ENCODE peak calls at places on chromosomes 16 and 17, in seven cellular contexts. G is esophagus muscularis mucosa; V is mucosa of descending colon; E is GM23248; N is lower lobe of right lung; A is cardiac muscle cell; Q is CD4-positive, alpha-beta memory T cell. Y is an unnamed sample.

GRCh38 chr16:14015948-14016347 is 55.2 kb upstream of the MRTFB start:
- DNase-seq in G (no peak), V (no peak), E (peak), N (peak), A (peak), Q (no peak), Y (no peak)

GRCh38 chr17:55341432-55341831 is 76.7 kb downstream of the HLF start:
- DNase-seq in G (no peak), V (no peak), E (peak), N (no peak), A (peak), Q (no peak), Y (no peak)

GRCh38 chr16:55125818-55126385 is 195.2 kb downstream of the IRX5 start:
- DNase-seq in G (no peak), V (no peak), E (no peak), N (no peak), A (no peak), Q (no peak), Y (no peak)

GRCh38 chr17:1516403-1517161 is at the start of gene INPP5K:
- DNase-seq in G (peak), V (peak), E (peak), N (peak), A (peak), Q (peak), Y (peak)

GRCh38 chr16:55367796-55368195 is 43.8 kb downstream of the IRX6 start:
- DNase-seq in G (no peak), V (no peak), E (peak), N (no peak), A (peak), Q (no peak), Y (no peak)

GRCh38 chr16:89729293-89729692 is 8.0 kb downstream of the ZNF276 start:
- DNase-seq in G (no peak), V (no peak), E (no peak), N (no peak), A (no peak), Q (no peak), Y (no peak)

GRCh38 chr17:66946251-66946650 is 18.3 kb upstream of the CACNG4 start:
- DNase-seq in G (no peak), V (no peak), E (no peak), N (no peak), A (no peak), Q (no peak), Y (no peak)

GRCh38 chr17:50444841-50445715 is 19.1 kb downstream of the ACSF2 start:
- DNase-seq in G (no peak), V (no peak), E (no peak), N (no peak), A (no peak), Q (no peak), Y (no peak)

GRCh38 chr16:65235339-65236177 is 113.7 kb upstream of the CDH11 start:
- DNase-seq in G (no peak), V (no peak), E (no peak), N (no peak), A (no peak), Q (no peak), Y (no peak)

GRCh38 chr16:82192665-82193064 is 22.6 kb upstream of the MPHOSPH6 start:
- DNase-seq in G (no peak), V (no peak), E (peak), N (no peak), A (peak), Q (peak), Y (no peak)

GRCh38 chr16:19698480-19699465 is 19.3 kb downstream of the KNOP1 start:
- DNase-seq in G (no peak), V (no peak), E (peak), N (no peak), A (peak), Q (no peak), Y (no peak)

DNA sequence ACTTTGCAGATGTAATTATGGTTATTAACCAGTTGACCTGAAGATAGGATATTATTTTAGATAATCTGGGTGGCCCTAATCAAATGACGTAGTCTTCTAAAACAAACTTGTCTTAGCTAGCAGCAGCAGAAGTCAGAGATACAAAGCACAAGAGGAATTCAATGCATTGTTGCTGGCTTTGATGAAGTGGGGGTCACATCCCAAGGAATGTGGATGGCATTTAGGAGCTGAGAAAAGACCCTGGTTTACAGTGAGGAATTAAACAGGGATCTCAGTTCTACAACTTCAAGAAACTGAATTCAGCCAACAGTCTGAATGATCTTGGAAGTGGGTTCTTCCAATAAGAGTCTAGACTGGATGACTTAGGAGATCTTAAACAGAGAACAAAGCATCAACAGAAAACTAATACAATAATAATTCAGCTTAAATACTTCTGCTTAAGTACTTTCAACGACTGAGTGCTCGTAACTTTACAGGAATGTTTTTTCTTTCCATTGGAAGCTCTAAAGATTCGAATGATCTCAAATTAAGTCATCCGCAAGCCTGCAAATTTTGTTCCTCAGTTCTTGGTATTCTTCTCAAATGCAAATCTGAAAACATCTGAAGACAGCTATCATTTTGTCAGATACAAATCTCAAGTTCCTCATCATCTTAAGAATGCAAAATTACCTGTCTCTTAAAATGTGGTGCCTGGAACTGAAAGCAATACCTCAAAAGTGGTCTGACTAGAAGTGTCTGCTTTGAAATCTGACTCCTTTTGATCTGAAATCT is 3.3 kb downstream of the C16orf46 start:
- DNase-seq in G (no peak), V (no peak), E (no peak), N (no peak), A (no peak), Q (no peak), Y (no peak)
- H3K4me3 ChIP-seq in G (no peak), V (no peak), E (no peak), N (no peak), A (no peak), Q (no peak), Y (no peak)

DNA sequence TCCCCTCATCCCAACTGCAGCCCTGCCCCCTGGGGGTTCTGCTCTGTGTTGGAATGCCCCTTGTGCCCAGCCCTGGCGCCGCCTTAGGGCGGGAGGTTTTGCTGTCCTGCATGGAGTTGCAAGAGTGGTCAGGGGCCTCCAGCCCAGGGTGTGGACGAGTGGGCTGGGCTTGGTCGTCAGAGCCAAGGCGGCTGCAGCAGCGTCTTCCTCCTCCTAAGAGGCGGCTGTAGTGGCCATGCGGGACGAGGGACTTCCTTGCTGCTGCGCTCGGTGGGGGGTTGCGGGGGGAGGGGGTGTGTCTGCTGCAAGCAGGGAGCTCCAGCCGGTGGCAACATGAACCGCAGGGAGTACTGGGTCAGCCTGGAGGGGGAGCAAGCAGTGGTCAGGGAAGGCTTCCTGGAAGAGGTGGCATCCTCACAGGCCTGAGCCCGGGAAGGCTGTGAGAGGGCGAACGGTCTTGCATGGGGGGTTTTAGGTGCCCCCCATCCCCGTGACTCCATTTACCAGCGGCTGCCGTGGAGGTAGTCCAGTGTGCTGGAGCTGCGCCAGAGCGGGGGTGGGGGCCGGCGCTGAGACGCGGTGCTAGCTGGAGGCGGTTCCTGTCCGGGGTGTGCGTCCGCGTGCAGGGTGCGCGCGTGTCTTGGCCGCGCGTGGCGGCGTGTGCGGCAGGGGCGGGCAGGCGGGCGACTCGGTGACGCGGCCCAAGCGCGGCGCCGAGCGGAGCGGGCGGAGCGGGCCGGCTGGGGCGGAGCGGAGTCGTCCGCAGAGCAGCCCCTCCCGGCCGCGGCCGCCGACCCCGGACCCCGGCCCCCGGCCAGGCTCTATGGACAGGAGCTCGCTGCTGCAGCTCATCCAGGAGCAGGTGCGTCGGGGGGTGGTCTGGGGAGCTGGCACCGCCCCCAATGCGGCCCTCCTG is at the start of gene RHBDL1:
- DNase-seq in G (no peak), V (no peak), E (peak), N (peak), A (peak), Q (no peak), Y (no peak)
- H3K4me3 ChIP-seq in G (peak), V (no peak), E (peak), N (peak), A (peak), Q (no peak), Y (peak)

DNA sequence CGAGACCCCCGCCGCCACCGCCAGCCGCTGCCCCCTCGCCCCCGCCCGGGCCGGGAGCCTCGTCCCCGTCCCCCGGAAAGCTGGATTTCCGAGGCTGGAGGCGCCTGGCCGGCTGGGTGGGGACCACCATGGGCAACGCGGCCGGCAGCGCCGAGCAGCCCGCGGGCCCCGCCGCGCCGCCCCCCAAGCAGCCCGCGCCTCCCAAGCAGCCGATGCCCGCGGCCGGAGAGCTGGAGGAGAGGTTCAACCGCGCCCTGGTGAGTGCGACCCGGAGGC is 250 bp downstream of the FMNL1 start:
- DNase-seq in G (no peak), V (no peak), E (peak), N (no peak), A (no peak), Q (no peak), Y (no peak)
- H3K4me3 ChIP-seq in G (peak), V (peak), E (peak), N (peak), A (peak), Q (peak), Y (peak)

GRCh38 chr17:64196626-64197025 is 66.4 kb downstream of the TEX2 start:
- DNase-seq in G (no peak), V (no peak), E (peak), N (no peak), A (peak), Q (no peak), Y (no peak)

GRCh38 chr17:64200080-64201042 is 62.7 kb downstream of the TEX2 start:
- DNase-seq in G (no peak), V (no peak), E (peak), N (no peak), A (peak), Q (no peak), Y (no peak)

GRCh38 chr17:64203630-64204029 is 59.4 kb downstream of the TEX2 start:
- DNase-seq in G (peak), V (no peak), E (no peak), N (no peak), A (no peak), Q (no peak), Y (no peak)

GRCh38 chr17:64202683-64203430 is 60.2 kb downstream of the TEX2 start:
- DNase-seq in G (peak), V (no peak), E (peak), N (no peak), A (peak), Q (no peak), Y (no peak)

DNA sequence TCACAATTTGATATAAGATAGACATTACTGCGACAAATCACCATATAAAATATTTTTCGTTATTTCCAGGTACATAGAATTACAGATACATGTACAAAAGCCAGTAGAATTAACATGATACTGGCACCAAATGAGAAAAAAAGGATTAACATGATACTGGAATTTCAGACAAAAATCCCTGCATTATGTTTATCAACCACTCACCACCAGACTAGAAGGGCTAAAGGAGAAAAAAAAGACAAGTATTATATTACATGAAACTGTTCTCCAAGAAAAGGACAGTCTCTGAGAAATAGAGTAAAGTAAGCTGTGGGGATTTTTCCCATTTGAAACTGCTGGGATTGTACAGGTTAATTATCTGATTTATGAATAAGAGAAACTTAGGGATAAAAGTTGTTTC is 64.3 kb downstream of the TEX2 start:
- DNase-seq in G (no peak), V (no peak), E (no peak), N (no peak), A (no peak), Q (no peak), Y (no peak)
- H3K4me3 ChIP-seq in G (no peak), V (no peak), E (no peak), N (no peak), A (no peak), Q (no peak), Y (no peak)

GRCh38 chr17:65593870-65594584 is 32.6 kb upstream of the AXIN2 start:
- DNase-seq in G (no peak), V (no peak), E (peak), N (no peak), A (peak), Q (no peak), Y (no peak)
- H3K4me3 ChIP-seq in G (no peak), V (no peak), E (peak), N (peak), A (no peak), Q (no peak), Y (no peak)

DNA sequence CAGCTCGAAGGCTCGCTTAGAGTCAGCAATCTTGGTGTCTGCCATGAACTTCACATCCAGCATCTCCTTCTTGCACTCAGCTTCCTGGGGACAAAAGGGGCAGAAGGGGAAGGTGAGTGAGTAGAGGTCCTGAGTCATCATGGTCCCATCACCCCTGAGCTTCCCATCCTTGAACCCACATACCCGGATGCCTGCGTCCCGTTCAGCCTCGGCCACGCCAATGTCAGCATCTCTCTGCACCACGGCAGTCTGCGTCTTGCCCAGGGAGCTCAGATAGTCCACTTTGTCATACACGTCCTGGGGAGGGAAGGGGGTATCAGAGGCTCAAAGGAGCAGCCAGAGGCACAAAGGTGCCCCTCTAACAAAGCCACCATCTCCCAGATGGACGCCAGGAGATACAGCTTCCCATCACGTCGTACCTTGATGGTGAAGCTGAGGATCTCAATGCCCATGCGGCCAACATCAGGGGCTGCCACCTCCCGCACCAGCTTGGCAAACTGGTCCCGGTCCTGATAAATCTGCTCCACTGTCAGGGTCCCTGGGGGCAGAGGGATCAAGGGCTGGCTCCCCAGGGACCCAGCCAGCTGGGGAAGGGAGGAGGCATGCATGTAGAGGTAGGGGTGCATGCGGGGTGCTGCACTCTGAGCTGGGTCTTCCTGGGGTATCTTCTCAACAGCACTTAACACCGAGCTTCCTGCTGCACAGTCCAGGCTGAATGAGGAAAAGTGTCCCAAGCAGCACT is 15.2 kb downstream of the FLOT2 start:
- DNase-seq in G (no peak), V (no peak), E (no peak), N (no peak), A (no peak), Q (no peak), Y (no peak)
- H3K4me3 ChIP-seq in G (no peak), V (no peak), E (no peak), N (no peak), A (no peak), Q (no peak), Y (no peak)

GRCh38 chr16:11225677-11226549 is 30.1 kb downstream of the SOCS1 start:
- DNase-seq in G (no peak), V (peak), E (no peak), N (no peak), A (no peak), Q (no peak), Y (no peak)

GRCh38 chr16:11229432-11229831 is 26.6 kb downstream of the SOCS1 start:
- DNase-seq in G (no peak), V (no peak), E (no peak), N (no peak), A (no peak), Q (no peak), Y (no peak)

GRCh38 chr16:11224894-11225676 is 30.9 kb downstream of the SOCS1 start:
- DNase-seq in G (no peak), V (peak), E (no peak), N (peak), A (no peak), Q (peak), Y (no peak)

GRCh38 chr16:11219188-11219587 is 36.8 kb downstream of the SOCS1 start:
- DNase-seq in G (no peak), V (no peak), E (no peak), N (no peak), A (peak), Q (no peak), Y (no peak)

DNA sequence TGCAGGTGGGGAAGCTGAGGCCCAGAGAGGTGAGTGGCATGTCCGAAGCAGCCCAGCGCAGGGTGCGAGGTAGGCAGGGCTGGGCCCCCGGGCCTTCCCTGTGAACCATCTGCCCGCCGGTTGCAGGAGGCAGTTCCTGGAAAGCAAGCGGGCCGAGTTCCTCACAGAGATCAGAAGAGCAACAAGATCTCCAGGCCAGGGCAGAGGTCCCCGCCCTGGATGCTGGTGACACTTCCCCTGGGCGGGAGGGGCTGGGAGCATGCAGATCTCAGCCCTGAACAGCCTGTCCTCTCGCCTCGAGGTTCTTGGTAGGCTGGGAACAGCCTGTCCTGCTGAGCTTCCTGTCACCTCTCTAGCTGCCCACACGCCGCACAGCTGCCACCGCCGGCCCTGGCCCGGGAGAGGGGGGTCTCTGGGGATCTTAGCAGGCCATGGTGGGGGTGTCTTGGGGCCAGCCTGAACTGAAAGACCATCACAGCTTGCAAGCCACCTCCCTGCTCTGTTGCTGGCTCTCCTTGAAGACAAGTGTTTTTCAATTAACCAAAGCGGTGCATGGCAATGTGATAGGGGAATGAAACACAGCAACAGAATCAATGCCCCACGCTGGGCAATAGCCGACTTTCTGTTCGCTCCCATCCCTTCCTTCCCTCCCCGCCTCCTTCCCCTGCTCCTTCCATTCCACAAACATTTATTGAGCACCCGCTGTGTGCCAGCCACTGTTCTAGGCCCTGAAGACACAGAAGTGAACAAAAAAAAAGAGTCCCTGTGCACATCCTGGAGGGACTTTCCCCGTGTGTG is 31.7 kb downstream of the SOCS1 start:
- DNase-seq in G (peak), V (peak), E (no peak), N (peak), A (no peak), Q (peak), Y (no peak)
- H3K4me3 ChIP-seq in G (no peak), V (no peak), E (no peak), N (no peak), A (no peak), Q (no peak), Y (no peak)

DNA sequence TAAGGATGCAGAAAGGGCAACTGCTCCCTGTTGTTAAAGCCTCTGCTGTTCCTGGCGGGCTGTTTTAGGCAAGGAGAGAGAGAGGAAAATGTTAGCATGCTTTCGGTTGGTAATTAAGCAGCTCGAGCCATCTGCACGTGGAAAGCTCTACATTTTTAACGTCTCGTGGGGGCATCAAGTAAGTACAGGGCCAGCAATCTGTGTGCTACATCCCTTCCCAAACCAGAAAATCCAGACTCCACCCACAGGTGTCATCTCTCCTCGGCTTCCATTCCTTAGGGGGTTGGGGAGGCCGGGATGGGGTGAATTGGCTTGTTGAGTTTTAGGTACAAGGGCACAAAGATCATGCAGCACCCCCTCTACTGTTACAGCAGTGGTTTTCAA is 62.5 kb upstream of the MARCHF10 start:
- DNase-seq in G (no peak), V (no peak), E (no peak), N (no peak), A (no peak), Q (no peak), Y (no peak)
- H3K4me3 ChIP-seq in G (no peak), V (no peak), E (peak), N (no peak), A (no peak), Q (no peak), Y (no peak)

GRCh38 chr17:58002558-58002957 is 4.5 kb downstream of the SRSF1 start:
- DNase-seq in G (no peak), V (no peak), E (peak), N (no peak), A (no peak), Q (no peak), Y (no peak)
- H3K4me3 ChIP-seq in G (no peak), V (no peak), E (peak), N (no peak), A (no peak), Q (no peak), Y (no peak)

DNA sequence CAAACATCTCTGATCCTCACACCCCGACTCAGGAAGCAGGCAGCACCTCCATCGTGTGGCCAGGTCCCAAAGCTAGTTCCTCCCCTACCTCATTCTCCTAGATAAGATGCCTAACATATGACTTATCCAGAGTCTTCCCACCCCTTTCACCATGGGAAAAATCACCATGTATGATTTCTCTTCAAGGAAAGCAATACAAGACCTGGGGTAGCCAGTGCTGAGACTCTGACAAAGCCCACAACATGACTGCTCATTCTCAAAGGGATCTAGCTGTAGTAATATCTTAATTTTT is 45.1 kb downstream of the CMTM4 start:
- DNase-seq in G (no peak), V (no peak), E (no peak), N (no peak), A (peak), Q (no peak), Y (no peak)
- H3K4me3 ChIP-seq in G (peak), V (no peak), E (no peak), N (no peak), A (no peak), Q (no peak), Y (no peak)

Y was measured in iPS DF 6.9.